ENCODE peak calls at places on chromosomes 3 and 15, in six cellular contexts. N is PC-3; V is NCI-H1092 treated with DMSO at 0.1 percent for 48 hours; B is HTR-8/SVneo; Y is NCI-H460; W is stimulated activated CD4-positive, alpha-beta T cell treated with anti-CD3 and anti-CD28 coated beads, Interleukin-1b, Interleukin-23, amount 100 ng/mL, for 48 hours. S is an unnamed sample.

GRCh38 chr3:158839966-158840365 is 38.1 kb downstream of the MFSD1 start:
- DNase-seq in W (no peak), B (no peak), V (no peak), Y (no peak), N (no peak), S (no peak)

GRCh38 chr15:71788646-71789579 is 21.4 kb upstream of the NR2E3 start:
- DNase-seq in B (no peak), N (no peak), Y (no peak), V (no peak), W (no peak), S (peak)

GRCh38 chr3:193939527-193939926 is 196.4 kb upstream of the HES1 start:
- DNase-seq in B (no peak), Y (no peak), V (no peak), N (no peak), W (no peak), S (no peak)

GRCh38 chr3:149122716-149123578 is 6.5 kb upstream of the HPS3 start:
- DNase-seq in Y (no peak), V (no peak), N (no peak), B (no peak), W (no peak), S (no peak)

GRCh38 chr3:157360044-157360443 is 76.6 kb upstream of the PTX3 start:
- DNase-seq in N (peak), V (no peak), W (no peak), B (peak), Y (peak), S (no peak)

GRCh38 chr3:132161608-132162007 is 126.8 kb upstream of the CPNE4 start:
- DNase-seq in B (no peak), N (no peak), Y (no peak), V (no peak), W (no peak), S (no peak)

GRCh38 chr3:136838641-136839555 is 20.0 kb downstream of the SLC35G2 start:
- DNase-seq in Y (no peak), B (peak), N (peak), V (no peak), W (no peak), S (no peak)

GRCh38 chr3:132417695-132418520 is 606 bp downstream of the DNAJC13 start:
- DNase-seq in N (peak), Y (peak), V (peak), W (peak), B (peak), S (no peak)

GRCh38 chr15:89329329-89330084 is 5.1 kb downstream of the POLG start:
- DNase-seq in W (peak), V (no peak), B (no peak), Y (no peak), N (no peak), S (no peak)

GRCh38 chr15:83208357-83208661 is 686 bp upstream of the HDGFL3 start:
- DNase-seq in W (no peak), B (no peak), N (peak), Y (no peak), V (no peak), S (no peak)

GRCh38 chr15:67826717-67827560 is 1.6 kb downstream of the SKOR1 start:
- DNase-seq in Y (no peak), B (no peak), N (no peak), W (no peak), V (no peak), S (no peak)

GRCh38 chr3:50164056-50164455 is 8.9 kb downstream of the SEMA3F start:
- DNase-seq in N (peak), V (no peak), B (peak), Y (no peak), W (no peak), S (peak)

GRCh38 chr3:102112706-102113230 is 263.5 kb downstream of the NFKBIZ start:
- DNase-seq in Y (no peak), W (no peak), N (peak), V (no peak), B (no peak), S (no peak)

GRCh38 chr3:20700702-20701101 is 514.7 kb upstream of the SGO1 start:
- DNase-seq in B (no peak), N (no peak), Y (no peak), V (peak), W (no peak), S (no peak)

GRCh38 chr3:107604057-107604802 is 81.5 kb downstream of the BBX start:
- DNase-seq in N (no peak), W (no peak), Y (no peak), B (no peak), V (no peak), S (no peak)

GRCh38 chr3:42066516-42067181 is 24.5 kb upstream of the TRAK1 start:
- DNase-seq in B (no peak), W (no peak), N (no peak), V (peak), Y (no peak), S (no peak)

GRCh38 chr3:101850327-101851048 is 1.2 kb downstream of the NFKBIZ start:
- DNase-seq in Y (no peak), W (peak), V (no peak), B (no peak), N (peak), S (no peak)

GRCh38 chr3:150268426-150269321 is 139.4 kb upstream of the TSC22D2 start:
- DNase-seq in Y (no peak), W (no peak), N (peak), B (no peak), V (no peak), S (no peak)

GRCh38 chr3:48361928-48362327 is 10.1 kb upstream of the FBXW12 start:
- DNase-seq in B (no peak), N (no peak), V (no peak), W (no peak), Y (no peak), S (no peak)

GRCh38 chr3:135895734-135896121 is 69.8 kb upstream of the PPP2R3A start:
- DNase-seq in W (no peak), V (no peak), B (no peak), Y (no peak), N (peak), S (no peak)

GRCh38 chr3:63967675-63968611 is 55.4 kb downstream of the PSMD6 start:
- DNase-seq in V (peak), B (no peak), Y (no peak), W (no peak), N (no peak), S (no peak)

GRCh38 chr15:75751901-75752300 is 39.3 kb upstream of the CSPG4 start:
- DNase-seq in W (no peak), N (no peak), Y (no peak), V (no peak), B (no peak), S (peak)

GRCh38 chr15:66919421-66919820 is 146.0 kb upstream of the SMAD3 start:
- DNase-seq in W (no peak), B (no peak), Y (no peak), N (no peak), V (no peak), S (peak)

GRCh38 chr15:27701956-27702355 is 397.2 kb downstream of the OCA2 start:
- DNase-seq in B (no peak), W (no peak), Y (no peak), N (no peak), V (no peak), S (no peak)

GRCh38 chr3:7800006-7800780 is 701.4 kb upstream of the LMCD1 start:
- DNase-seq in B (no peak), N (peak), V (no peak), W (no peak), Y (no peak), S (no peak)

GRCh38 chr3:72639736-72640135 is 208.5 kb downstream of the SHQ1 start:
- DNase-seq in W (no peak), V (no peak), B (no peak), N (peak), Y (no peak), S (no peak)

GRCh38 chr3:41961061-41961749 is 698 bp downstream of the ULK4 start:
- DNase-seq in B (peak), Y (peak), N (peak), W (peak), V (peak), S (no peak)

GRCh38 chr3:2869905-2870304 is 240.3 kb downstream of the IL5RA start:
- DNase-seq in Y (no peak), V (no peak), N (no peak), B (no peak), W (no peak), S (no peak)

GRCh38 chr15:43794269-43795037 is 2.3 kb downstream of the SERF2 start:
- DNase-seq in Y (no peak), W (no peak), N (no peak), B (no peak), V (no peak), S (no peak)